ENCODE peak calls at places on chromosomes 1 and 21, in five cellular contexts. One of them, this sample, is unnamed.

GRCh38 chr1:110133436-110133835 is 16.9 kb upstream of the SLC6A17 start:
- DNase-seq in endodermal cell: no peak
- DNase-seq in naive thymus-derived CD4-positive, alpha-beta T cell: no peak
- DNase-seq in A549: no peak
- DNase-seq in AG04450: no peak
- DNase-seq in this sample: no peak

GRCh38 chr21:45064618-45065399 is 9.6 kb upstream of the ADARB1 start:
- DNase-seq in endodermal cell: peak
- DNase-seq in AG04450: no peak
- DNase-seq in A549: no peak
- DNase-seq in naive thymus-derived CD4-positive, alpha-beta T cell: no peak
- DNase-seq in this sample: no peak

GRCh38 chr21:33026878-33027400 is 1.2 kb downstream of the OLIG2 start:
- DNase-seq in AG04450: no peak
- DNase-seq in naive thymus-derived CD4-positive, alpha-beta T cell: no peak
- DNase-seq in endodermal cell: peak
- DNase-seq in A549: no peak
- DNase-seq in this sample: no peak

GRCh38 chr1:202694354-202694753 is 15.9 kb downstream of the SYT2 start:
- DNase-seq in endodermal cell: no peak
- DNase-seq in naive thymus-derived CD4-positive, alpha-beta T cell: no peak
- DNase-seq in A549: no peak
- DNase-seq in AG04450: no peak
- DNase-seq in this sample: no peak

GRCh38 chr21:33682992-33683627 is 40.8 kb downstream of the ITSN1 start:
- DNase-seq in AG04450: peak
- DNase-seq in endodermal cell: no peak
- DNase-seq in A549: peak
- DNase-seq in naive thymus-derived CD4-positive, alpha-beta T cell: no peak
- DNase-seq in this sample: peak

GRCh38 chr1:116853680-116854191 is 56.0 kb upstream of the PTGFRN start:
- DNase-seq in AG04450: no peak
- DNase-seq in A549: peak
- DNase-seq in endodermal cell: peak
- DNase-seq in naive thymus-derived CD4-positive, alpha-beta T cell: no peak
- DNase-seq in this sample: peak

GRCh38 chr1:210025870-210026269 is 87.9 kb downstream of the SYT14 start:
- DNase-seq in AG04450: no peak
- DNase-seq in endodermal cell: no peak
- DNase-seq in A549: no peak
- DNase-seq in naive thymus-derived CD4-positive, alpha-beta T cell: no peak
- DNase-seq in this sample: no peak

GRCh38 chr1:196142111-196142510 is 466.1 kb downstream of the KCNT2 start:
- DNase-seq in A549: no peak
- DNase-seq in naive thymus-derived CD4-positive, alpha-beta T cell: no peak
- DNase-seq in endodermal cell: no peak
- DNase-seq in AG04450: no peak
- DNase-seq in this sample: no peak

GRCh38 chr1:162349635-162350330 is 26.9 kb downstream of the SPATA46 start:
- DNase-seq in AG04450: peak
- DNase-seq in endodermal cell: no peak
- DNase-seq in naive thymus-derived CD4-positive, alpha-beta T cell: no peak
- DNase-seq in A549: peak
- DNase-seq in this sample: no peak

GRCh38 chr21:25402134-25402957 is 204.9 kb downstream of the MRPL39 start:
- DNase-seq in AG04450: no peak
- DNase-seq in naive thymus-derived CD4-positive, alpha-beta T cell: no peak
- DNase-seq in A549: no peak
- DNase-seq in endodermal cell: no peak
- DNase-seq in this sample: no peak

GRCh38 chr1:92484472-92485373 is 2.0 kb downstream of the GFI1 start:
- DNase-seq in endodermal cell: peak
- DNase-seq in AG04450: no peak
- DNase-seq in A549: no peak
- DNase-seq in naive thymus-derived CD4-positive, alpha-beta T cell: peak
- DNase-seq in this sample: no peak

GRCh38 chr1:235368428-235368827 is 1.2 kb downstream of the TBCE start:
- DNase-seq in AG04450: no peak
- DNase-seq in A549: no peak
- DNase-seq in naive thymus-derived CD4-positive, alpha-beta T cell: no peak
- DNase-seq in endodermal cell: no peak
- DNase-seq in this sample: no peak

GRCh38 chr21:39908265-39908923 is 41.2 kb downstream of the PCP4 start:
- DNase-seq in AG04450: no peak
- DNase-seq in endodermal cell: peak
- DNase-seq in A549: no peak
- DNase-seq in naive thymus-derived CD4-positive, alpha-beta T cell: no peak
- DNase-seq in this sample: no peak

GRCh38 chr1:244319283-244320132 is 132.2 kb downstream of the ADSS2 start:
- DNase-seq in AG04450: peak
- DNase-seq in A549: no peak
- DNase-seq in endodermal cell: no peak
- DNase-seq in naive thymus-derived CD4-positive, alpha-beta T cell: no peak
- DNase-seq in this sample: peak

GRCh38 chr1:94281361-94282142 is 44.2 kb upstream of the ARHGAP29 start:
- DNase-seq in A549: no peak
- DNase-seq in naive thymus-derived CD4-positive, alpha-beta T cell: peak
- DNase-seq in endodermal cell: no peak
- DNase-seq in AG04450: no peak
- DNase-seq in this sample: no peak

GRCh38 chr1:108862698-108863477 is 6.0 kb upstream of the AKNAD1 start:
- DNase-seq in naive thymus-derived CD4-positive, alpha-beta T cell: no peak
- DNase-seq in A549: no peak
- DNase-seq in AG04450: no peak
- DNase-seq in endodermal cell: no peak
- DNase-seq in this sample: no peak

GRCh38 chr1:18743233-18743632 is 112.6 kb downstream of the PAX7 start:
- DNase-seq in A549: no peak
- DNase-seq in endodermal cell: peak
- DNase-seq in AG04450: no peak
- DNase-seq in naive thymus-derived CD4-positive, alpha-beta T cell: no peak
- DNase-seq in this sample: no peak

GRCh38 chr1:113279776-113280391 is 110.4 kb upstream of the MAGI3 start:
- DNase-seq in A549: no peak
- DNase-seq in AG04450: no peak
- DNase-seq in endodermal cell: no peak
- DNase-seq in naive thymus-derived CD4-positive, alpha-beta T cell: no peak
- DNase-seq in this sample: no peak

GRCh38 chr1:150516616-150517015 is 1.1 kb downstream of the FALEC start:
- DNase-seq in A549: no peak
- DNase-seq in naive thymus-derived CD4-positive, alpha-beta T cell: peak
- DNase-seq in AG04450: no peak
- DNase-seq in endodermal cell: no peak
- DNase-seq in this sample: no peak

GRCh38 chr1:81809808-81810207 is 9.1 kb downstream of the ADGRL2 start:
- DNase-seq in AG04450: no peak
- DNase-seq in naive thymus-derived CD4-positive, alpha-beta T cell: no peak
- DNase-seq in endodermal cell: no peak
- DNase-seq in A549: no peak
- DNase-seq in this sample: no peak

GRCh38 chr1:198681831-198682756 is 43.3 kb downstream of the PTPRC start:
- DNase-seq in naive thymus-derived CD4-positive, alpha-beta T cell: peak
- DNase-seq in endodermal cell: no peak
- DNase-seq in A549: no peak
- DNase-seq in AG04450: peak
- DNase-seq in this sample: peak

GRCh38 chr1:15726508-15726907 is 9.6 kb upstream of the SLC25A34 start:
- DNase-seq in endodermal cell: no peak
- DNase-seq in naive thymus-derived CD4-positive, alpha-beta T cell: no peak
- DNase-seq in A549: no peak
- DNase-seq in AG04450: no peak
- DNase-seq in this sample: no peak

GRCh38 chr1:210531475-210532222 is 202.9 kb downstream of the HHAT start:
- DNase-seq in AG04450: no peak
- DNase-seq in naive thymus-derived CD4-positive, alpha-beta T cell: no peak
- DNase-seq in A549: no peak
- DNase-seq in endodermal cell: no peak
- DNase-seq in this sample: no peak

GRCh38 chr1:6657138-6657537 is 32.5 kb downstream of the THAP3 start:
- DNase-seq in naive thymus-derived CD4-positive, alpha-beta T cell: no peak
- DNase-seq in AG04450: no peak
- DNase-seq in A549: no peak
- DNase-seq in endodermal cell: no peak
- DNase-seq in this sample: no peak

GRCh38 chr1:36586146-36586545 is 103.4 kb upstream of the CSF3R start:
- DNase-seq in endodermal cell: peak
- DNase-seq in naive thymus-derived CD4-positive, alpha-beta T cell: no peak
- DNase-seq in AG04450: no peak
- DNase-seq in A549: no peak
- DNase-seq in this sample: no peak

GRCh38 chr1:3531928-3532327 is 77.5 kb downstream of the ARHGEF16 start:
- DNase-seq in naive thymus-derived CD4-positive, alpha-beta T cell: no peak
- DNase-seq in A549: no peak
- DNase-seq in endodermal cell: peak
- DNase-seq in AG04450: no peak
- DNase-seq in this sample: no peak

GRCh38 chr1:4976859-4977440 is 322.5 kb downstream of the AJAP1 start:
- DNase-seq in naive thymus-derived CD4-positive, alpha-beta T cell: no peak
- DNase-seq in AG04450: no peak
- DNase-seq in A549: no peak
- DNase-seq in endodermal cell: no peak
- DNase-seq in this sample: no peak

GRCh38 chr21:35159881-35160280 is 110.8 kb upstream of the RUNX1 start:
- DNase-seq in naive thymus-derived CD4-positive, alpha-beta T cell: no peak
- DNase-seq in A549: peak
- DNase-seq in AG04450: no peak
- DNase-seq in endodermal cell: no peak
- DNase-seq in this sample: peak

GRCh38 chr1:27099904-27100796 is 54.8 kb downstream of the SLC9A1 start:
- DNase-seq in endodermal cell: no peak
- DNase-seq in AG04450: no peak
- DNase-seq in A549: peak
- DNase-seq in naive thymus-derived CD4-positive, alpha-beta T cell: no peak
- DNase-seq in this sample: peak

GRCh38 chr21:46188226-46189212 is 4.3 kb upstream of the SPATC1L start:
- DNase-seq in A549: peak
- DNase-seq in naive thymus-derived CD4-positive, alpha-beta T cell: no peak
- DNase-seq in AG04450: no peak
- DNase-seq in endodermal cell: peak
- DNase-seq in this sample: peak

GRCh38 chr21:26800455-26801454 is 44.5 kb downstream of the ADAMTS1 start:
- DNase-seq in naive thymus-derived CD4-positive, alpha-beta T cell: no peak
- DNase-seq in endodermal cell: no peak
- DNase-seq in A549: no peak
- DNase-seq in AG04450: no peak
- DNase-seq in this sample: peak

GRCh38 chr1:57711326-57711725 is 287.5 kb upstream of the DAB1 start:
- DNase-seq in endodermal cell: peak
- DNase-seq in A549: no peak
- DNase-seq in naive thymus-derived CD4-positive, alpha-beta T cell: no peak
- DNase-seq in AG04450: no peak
- DNase-seq in this sample: no peak

GRCh38 chr21:28705616-28706015 is 287.1 kb downstream of the LTN1 start:
- DNase-seq in A549: no peak
- DNase-seq in endodermal cell: no peak
- DNase-seq in naive thymus-derived CD4-positive, alpha-beta T cell: no peak
- DNase-seq in AG04450: no peak
- DNase-seq in this sample: no peak

GRCh38 chr21:41865002-41865777 is 14.0 kb downstream of the PRDM15 start:
- DNase-seq in naive thymus-derived CD4-positive, alpha-beta T cell: no peak
- DNase-seq in A549: no peak
- DNase-seq in AG04450: no peak
- DNase-seq in endodermal cell: peak
- DNase-seq in this sample: no peak

DNA sequence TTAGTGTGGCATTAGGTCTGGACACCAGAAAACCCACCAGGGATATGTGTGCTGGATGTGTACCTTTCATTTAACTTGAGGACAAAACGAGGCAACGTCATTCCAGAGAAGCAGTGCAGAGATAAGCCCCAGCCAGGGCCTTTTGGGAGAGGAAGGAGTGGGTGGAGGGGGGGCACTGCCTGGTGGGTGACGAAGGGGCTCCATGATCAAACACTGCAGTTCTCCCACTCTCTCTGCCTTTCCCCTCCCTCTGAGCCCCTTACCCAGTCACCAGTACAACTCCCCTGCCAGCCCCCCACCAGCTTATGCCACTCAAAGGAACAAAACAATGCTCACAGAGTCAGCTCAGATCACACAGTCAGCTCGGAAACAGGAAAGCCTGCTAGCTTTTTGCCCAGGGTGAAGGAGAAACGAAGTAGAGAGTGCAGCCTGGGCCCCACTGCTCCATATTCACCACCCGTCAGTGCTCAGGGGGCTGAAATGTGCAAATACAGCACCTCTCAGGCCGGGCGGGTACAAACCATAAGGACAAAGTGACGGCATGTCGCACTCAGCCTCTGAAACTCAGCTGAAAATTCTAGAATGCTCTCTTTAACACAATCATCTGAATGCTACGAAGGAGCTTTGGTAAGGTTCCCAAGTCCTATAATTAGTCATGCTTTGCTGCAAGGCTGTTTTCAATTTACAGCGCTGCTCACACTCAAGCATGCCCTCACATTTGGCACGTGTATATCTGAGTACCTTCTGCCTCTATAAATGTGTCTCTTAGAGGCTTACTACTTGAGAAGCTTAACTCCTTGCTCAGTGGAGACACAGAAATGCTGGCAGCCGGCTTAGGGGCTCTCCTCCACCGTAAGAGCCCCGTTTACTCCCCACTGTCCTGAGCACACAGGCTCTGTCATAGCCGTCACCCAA is 65.8 kb upstream of the RAB4A start:
- DNase-seq in naive thymus-derived CD4-positive, alpha-beta T cell: peak
- DNase-seq in AG04450: peak
- DNase-seq in endodermal cell: no peak
- DNase-seq in A549: no peak
- DNase-seq in this sample: no peak
- H3K4me3 ChIP-seq in naive thymus-derived CD4-positive, alpha-beta T cell: no peak
- H3K4me3 ChIP-seq in AG04450: no peak
- H3K4me3 ChIP-seq in endodermal cell: no peak
- H3K4me3 ChIP-seq in A549: no peak
- H3K4me3 ChIP-seq in this sample: no peak

DNA sequence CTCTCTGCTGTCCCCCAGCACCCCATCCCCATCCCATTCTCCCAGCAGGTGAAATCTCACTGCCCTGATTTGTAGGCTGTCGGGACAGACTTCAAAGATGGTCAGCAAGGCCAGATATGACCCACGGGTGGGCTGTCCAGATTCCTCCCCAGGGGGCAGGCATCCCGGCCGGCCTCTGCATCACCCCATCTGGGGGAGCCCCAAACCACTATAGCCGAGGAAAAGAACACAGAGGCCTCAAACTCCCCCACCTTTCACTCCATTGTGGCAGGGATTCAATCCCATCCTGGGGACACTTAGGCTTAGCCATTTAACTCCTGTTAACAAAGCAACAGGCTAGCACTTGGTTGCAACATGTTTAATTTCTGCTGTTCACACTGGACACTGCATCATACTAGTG is 8.8 kb downstream of the MUL1 start:
- DNase-seq in AG04450: no peak
- DNase-seq in endodermal cell: no peak
- DNase-seq in naive thymus-derived CD4-positive, alpha-beta T cell: no peak
- DNase-seq in A549: no peak
- DNase-seq in this sample: no peak
- H3K4me3 ChIP-seq in AG04450: no peak
- H3K4me3 ChIP-seq in endodermal cell: no peak
- H3K4me3 ChIP-seq in naive thymus-derived CD4-positive, alpha-beta T cell: no peak
- H3K4me3 ChIP-seq in A549: no peak
- H3K4me3 ChIP-seq in this sample: no peak

GRCh38 chr1:31773861-31774260 is 9.7 kb upstream of the ADGRB2 start:
- DNase-seq in naive thymus-derived CD4-positive, alpha-beta T cell: no peak
- DNase-seq in AG04450: no peak
- DNase-seq in endodermal cell: no peak
- DNase-seq in A549: no peak
- DNase-seq in this sample: no peak
- H3K4me3 ChIP-seq in naive thymus-derived CD4-positive, alpha-beta T cell: no peak
- H3K4me3 ChIP-seq in AG04450: no peak
- H3K4me3 ChIP-seq in endodermal cell: no peak
- H3K4me3 ChIP-seq in A549: no peak
- H3K4me3 ChIP-seq in this sample: no peak

GRCh38 chr1:226580625-226581270 is 32.2 kb downstream of the STUM start:
- DNase-seq in endodermal cell: no peak
- DNase-seq in A549: no peak
- DNase-seq in AG04450: no peak
- DNase-seq in naive thymus-derived CD4-positive, alpha-beta T cell: no peak
- DNase-seq in this sample: no peak
- H3K4me3 ChIP-seq in endodermal cell: no peak
- H3K4me3 ChIP-seq in A549: no peak
- H3K4me3 ChIP-seq in AG04450: no peak
- H3K4me3 ChIP-seq in naive thymus-derived CD4-positive, alpha-beta T cell: no peak
- H3K4me3 ChIP-seq in this sample: no peak